ENCODE peak calls at places on chromosome 12, in seven cellular contexts. B, O, E, H, F, D and W are unnamed samples.
A peak's percentile ranks its signal among the peaks of the same experiment; 100 is the strongest.

GRCh38 chr12:3259976-3260375 is 182.8 kb downstream of the TSPAN9 start:
- DNase-seq in B (no peak), O (no peak), E (no peak), H (no peak), F (no peak), D (no peak), W (no peak)

GRCh38 chr12:25839470-25839869 is 119.0 kb upstream of the RASSF8 start:
- DNase-seq in B (no peak), O (no peak), E (no peak), H (peak; percentile 79), F (no peak), D (no peak), W (no peak)

GRCh38 chr12:67647547-67648305 is 819 bp upstream of the DYRK2 start:
- DNase-seq in B (peak; percentile 78), O (peak; percentile 83), E (peak; percentile 87), H (peak; percentile 89), F (peak; percentile 73), D (peak; percentile 84), W (peak; percentile 64)

GRCh38 chr12:76778358-76778757 is 14.4 kb downstream of the ZDHHC17 start:
- DNase-seq in B (no peak), O (no peak), E (no peak), H (no peak), F (no peak), D (no peak), W (no peak)

GRCh38 chr12:71128191-71128590 is 29.6 kb downstream of the TSPAN8 start:
- DNase-seq in B (no peak), O (no peak), E (no peak), H (no peak), F (no peak), D (no peak), W (no peak)

GRCh38 chr12:119176267-119177055 is 2.3 kb upstream of the HSPB8 start:
- DNase-seq in B (peak; percentile 85), O (peak; percentile 90), E (peak; percentile 43), H (peak; percentile 96), F (peak; percentile 83), D (peak; percentile 98), W (no peak)

GRCh38 chr12:43893670-43894069 is 57.8 kb downstream of the TMEM117 start:
- DNase-seq in B (no peak), O (no peak), E (no peak), H (peak; percentile 20), F (no peak), D (no peak), W (no peak)

GRCh38 chr12:42326466-42327226 is 679 bp downstream of the PPHLN1 start:
- DNase-seq in B (no peak), O (no peak), E (no peak), H (peak; percentile 26), F (no peak), D (no peak), W (peak; percentile 24)

GRCh38 chr12:72288911-72289310 is 16.7 kb downstream of the TRHDE start:
- DNase-seq in B (no peak), O (no peak), E (no peak), H (no peak), F (no peak), D (no peak), W (no peak)

GRCh38 chr12:129911437-129912049 is 7.7 kb upstream of the TMEM132D start:
- DNase-seq in B (no peak), O (peak; percentile 31), E (peak; percentile 81), H (peak; percentile 49), F (peak; percentile 27), D (no peak), W (no peak)

GRCh38 chr12:92070864-92071445 is 74.7 kb downstream of the BTG1 start:
- DNase-seq in B (no peak), O (no peak), E (no peak), H (no peak), F (no peak), D (no peak), W (no peak)

GRCh38 chr12:85516039-85516438 is 236.0 kb downstream of the ALX1 start:
- DNase-seq in B (no peak), O (no peak), E (no peak), H (no peak), F (no peak), D (no peak), W (no peak)

DNA sequence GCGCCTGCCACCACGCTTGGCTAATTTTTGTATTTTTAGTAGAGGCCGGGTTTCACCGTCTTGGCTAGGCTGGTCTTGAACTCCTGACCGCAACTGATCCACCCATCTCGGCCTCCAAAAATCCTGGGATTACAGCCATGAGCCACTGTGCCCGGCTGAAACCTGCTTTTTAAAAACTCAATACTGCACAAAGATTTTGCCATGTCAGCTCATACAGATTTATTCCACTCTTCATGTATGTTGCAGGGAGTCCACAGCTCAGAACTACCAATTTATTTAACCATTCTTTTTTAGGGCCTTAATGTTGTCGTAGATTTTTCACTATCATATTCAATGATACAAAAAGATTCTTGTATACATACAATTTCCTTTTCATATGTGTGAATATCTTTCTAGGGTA is 20.0 kb downstream of the ZCCHC8 start:
- DNase-seq in B (no peak), O (no peak), E (no peak), H (no peak), F (no peak), D (no peak), W (no peak)
- H3K36me3 ChIP-seq in B (peaks cover 6% of the 10 kb centered on the region), O (peaks cover 92% of the 10 kb centered on the region), E (peaks cover 100% of the 10 kb centered on the region), H (peaks cover 40% of the 10 kb centered on the region), F (peaks cover 2% of the 10 kb centered on the region), D (peaks cover 97% of the 10 kb centered on the region), W (peaks cover 15% of the 10 kb centered on the region)

GRCh38 chr12:124375141-124375788 is 80.4 kb downstream of the RFLNA start:
- DNase-seq in B (no peak), O (no peak), E (no peak), H (no peak), F (no peak), D (no peak), W (no peak)

GRCh38 chr12:124372831-124373230 is 77.9 kb downstream of the RFLNA start:
- DNase-seq in B (no peak), O (no peak), E (peak; percentile 64), H (no peak), F (no peak), D (no peak), W (no peak)

GRCh38 chr12:124375789-124376175 is 80.9 kb downstream of the RFLNA start:
- DNase-seq in B (no peak), O (no peak), E (peak; percentile 81), H (no peak), F (no peak), D (no peak), W (no peak)

GRCh38 chr12:124374567-124374966 is 79.7 kb downstream of the RFLNA start:
- DNase-seq in B (no peak), O (no peak), E (no peak), H (no peak), F (no peak), D (no peak), W (no peak)

DNA sequence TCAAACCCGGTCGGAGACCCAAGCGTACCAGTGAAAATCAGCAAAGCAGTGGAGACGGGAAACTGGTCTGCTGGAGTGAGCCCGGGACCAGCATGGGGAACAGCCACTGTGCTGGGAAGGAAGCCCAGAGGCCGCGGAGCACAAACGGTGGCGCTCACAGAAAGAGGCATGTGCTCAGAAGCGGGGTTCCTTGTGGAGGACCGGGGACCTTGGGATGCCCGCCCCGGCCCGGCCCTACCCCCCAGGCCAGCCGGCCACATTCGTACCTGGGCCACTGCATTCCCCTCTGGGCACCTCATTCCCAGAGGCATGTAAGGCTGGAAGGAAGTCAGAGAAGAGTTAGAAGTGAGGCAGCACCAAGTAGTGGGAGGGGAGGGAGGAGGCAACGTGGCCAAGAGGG is 79.3 kb downstream of the RFLNA start:
- DNase-seq in B (no peak), O (no peak), E (peak; percentile 73), H (no peak), F (no peak), D (no peak), W (no peak)
- H3K36me3 ChIP-seq in B (no peaks in the 10 kb centered on the region), O (peaks cover 74% of the 10 kb centered on the region), E (peaks cover 86% of the 10 kb centered on the region), H (peaks cover 80% of the 10 kb centered on the region), F (peaks cover 6% of the 10 kb centered on the region), D (peaks cover 90% of the 10 kb centered on the region), W (peaks cover 47% of the 10 kb centered on the region)

GRCh38 chr12:14473707-14474287 is 93.9 kb downstream of the PLBD1 start:
- DNase-seq in B (no peak), O (no peak), E (no peak), H (no peak), F (no peak), D (no peak), W (no peak)

GRCh38 chr12:14481201-14481600 is 86.5 kb downstream of the PLBD1 start:
- DNase-seq in B (no peak), O (no peak), E (no peak), H (no peak), F (no peak), D (no peak), W (no peak)

GRCh38 chr12:14482886-14483285 is 84.8 kb downstream of the PLBD1 start:
- DNase-seq in B (no peak), O (no peak), E (no peak), H (no peak), F (no peak), D (no peak), W (no peak)

GRCh38 chr12:14482361-14482760 is 85.3 kb downstream of the PLBD1 start:
- DNase-seq in B (no peak), O (no peak), E (no peak), H (no peak), F (no peak), D (no peak), W (no peak)

GRCh38 chr12:14479004-14479403 is 88.7 kb downstream of the PLBD1 start:
- DNase-seq in B (no peak), O (no peak), E (no peak), H (no peak), F (no peak), D (no peak), W (no peak)
- H3K36me3 ChIP-seq in B (peaks cover 28% of the 10 kb centered on the region), O (peaks cover 90% of the 10 kb centered on the region), E (peaks cover 80% of the 10 kb centered on the region), H (peaks cover 37% of the 10 kb centered on the region), F (no peaks in the 10 kb centered on the region), D (peaks cover 84% of the 10 kb centered on the region), W (peaks cover 16% of the 10 kb centered on the region)

GRCh38 chr12:54214553-54215374 is 26.0 kb upstream of the SMUG1 start:
- DNase-seq in B (peak; percentile 88), O (peak; percentile 83), E (peak; percentile 93), H (peak; percentile 71), F (peak; percentile 54), D (peak; percentile 94), W (peak; percentile 84)

GRCh38 chr12:54208591-54208990 is 19.8 kb upstream of the SMUG1 start:
- DNase-seq in B (no peak), O (no peak), E (no peak), H (no peak), F (no peak), D (no peak), W (no peak)

GRCh38 chr12:54213084-54213483 is 24.3 kb upstream of the SMUG1 start:
- DNase-seq in B (no peak), O (no peak), E (no peak), H (no peak), F (no peak), D (no peak), W (no peak)

GRCh38 chr12:54210400-54210790 is 21.6 kb upstream of the SMUG1 start:
- DNase-seq in B (no peak), O (no peak), E (no peak), H (no peak), F (no peak), D (no peak), W (no peak)

GRCh38 chr12:54211920-54212319 is 23.1 kb upstream of the SMUG1 start:
- DNase-seq in B (no peak), O (no peak), E (no peak), H (no peak), F (no peak), D (no peak), W (no peak)
- H3K36me3 ChIP-seq in B (no peaks in the 10 kb centered on the region), O (no peaks in the 10 kb centered on the region), E (no peaks in the 10 kb centered on the region), H (no peaks in the 10 kb centered on the region), F (no peaks in the 10 kb centered on the region), D (no peaks in the 10 kb centered on the region), W (no peaks in the 10 kb centered on the region)